ENCODE peak calls at places on chromosome 20, in four cellular contexts. One of them, this sample, is unnamed.

GRCh38 chr20:58237318-58238182 is 9.1 kb upstream of the ANKRD60 start:
- DNase-seq in nephron progenitor cell: no peak
- DNase-seq in AG10803: peak
- DNase-seq in A172: peak
- DNase-seq in this sample: no peak

GRCh38 chr20:34473262-34473883 is 42.8 kb upstream of the DYNLRB1 start:
- DNase-seq in nephron progenitor cell: peak
- DNase-seq in AG10803: peak
- DNase-seq in A172: peak
- DNase-seq in this sample: peak

GRCh38 chr20:58851221-58851968 is 693 bp upstream of the GNAS-AS1 start:
- DNase-seq in nephron progenitor cell: peak
- DNase-seq in AG10803: no peak
- DNase-seq in A172: no peak
- DNase-seq in this sample: no peak

GRCh38 chr20:62159835-62160234 is 16.3 kb downstream of the SS18L1 start:
- DNase-seq in nephron progenitor cell: no peak
- DNase-seq in AG10803: no peak
- DNase-seq in A172: peak
- DNase-seq in this sample: peak

GRCh38 chr20:8647868-8648495 is 420.9 kb upstream of the PLCB4 start:
- DNase-seq in nephron progenitor cell: no peak
- DNase-seq in AG10803: peak
- DNase-seq in A172: no peak
- DNase-seq in this sample: no peak

GRCh38 chr20:37259865-37260264 is 1.7 kb downstream of the GHRH start:
- DNase-seq in nephron progenitor cell: no peak
- DNase-seq in AG10803: no peak
- DNase-seq in A172: no peak
- DNase-seq in this sample: no peak

GRCh38 chr20:58523072-58523681 is 8.0 kb upstream of the APCDD1L start:
- DNase-seq in nephron progenitor cell: no peak
- DNase-seq in AG10803: no peak
- DNase-seq in A172: peak
- DNase-seq in this sample: no peak

GRCh38 chr20:4011226-4011975 is 4.0 kb downstream of the RNF24 start:
- DNase-seq in nephron progenitor cell: no peak
- DNase-seq in AG10803: no peak
- DNase-seq in A172: no peak
- DNase-seq in this sample: no peak

GRCh38 chr20:38790210-38791053 is 15.1 kb upstream of the PPP1R16B start:
- DNase-seq in nephron progenitor cell: peak
- DNase-seq in AG10803: peak
- DNase-seq in A172: peak
- DNase-seq in this sample: peak

GRCh38 chr20:33627577-33628216 is 34.4 kb upstream of the C20orf144 start:
- DNase-seq in nephron progenitor cell: no peak
- DNase-seq in AG10803: no peak
- DNase-seq in A172: no peak
- DNase-seq in this sample: no peak

GRCh38 chr20:62063601-62063980 is 2.1 kb downstream of the TAF4 start:
- DNase-seq in nephron progenitor cell: peak
- DNase-seq in AG10803: peak
- DNase-seq in A172: no peak
- DNase-seq in this sample: no peak

GRCh38 chr20:58372836-58373235 is 16.2 kb upstream of the VAPB start:
- DNase-seq in nephron progenitor cell: no peak
- DNase-seq in AG10803: no peak
- DNase-seq in A172: no peak
- DNase-seq in this sample: no peak

GRCh38 chr20:22438926-22439325 is 145.4 kb downstream of the FOXA2 start:
- DNase-seq in nephron progenitor cell: no peak
- DNase-seq in AG10803: no peak
- DNase-seq in A172: no peak
- DNase-seq in this sample: peak

GRCh38 chr20:45290677-45291355 is 15.8 kb upstream of the RBPJL start:
- DNase-seq in nephron progenitor cell: peak
- DNase-seq in AG10803: peak
- DNase-seq in A172: peak
- DNase-seq in this sample: peak

GRCh38 chr20:24473435-24473834 is 4.0 kb downstream of the SYNDIG1 start:
- DNase-seq in nephron progenitor cell: no peak
- DNase-seq in AG10803: no peak
- DNase-seq in A172: no peak
- DNase-seq in this sample: no peak